ENCODE peak calls at places on chromosomes 16 and 17, in four cellular contexts. E is AG09319, M is T-helper 17 cell, C is mucosa of descending colon. K is an unnamed sample.

GRCh38 chr16:2835638-2836493 is 5.8 kb downstream of the ZG16B start:
- DNase-seq in E (peak; percentile 48), M (no peak), C (no peak), K (no peak)

GRCh38 chr17:64662774-64663367 is 764 bp upstream of the SMURF2 start:
- DNase-seq in E (no peak), M (no peak), C (no peak), K (no peak)

GRCh38 chr17:49061524-49061943 is 64.3 kb downstream of the IGF2BP1 start:
- DNase-seq in E (no peak), M (no peak), C (no peak), K (no peak)

GRCh38 chr17:59620518-59621259 is 994 bp downstream of the CLTC start:
- DNase-seq in E (no peak), M (peak; percentile 41), C (peak; percentile 63), K (peak; percentile 41)

GRCh38 chr16:5603836-5604235 is 506.2 kb upstream of the EEF2KMT start:
- DNase-seq in E (no peak), M (no peak), C (no peak), K (no peak)

GRCh38 chr17:1089915-1090314 is 89.9 kb downstream of the ABR start:
- DNase-seq in E (no peak), M (no peak), C (no peak), K (no peak)

GRCh38 chr17:9472094-9472493 is 103.5 kb downstream of the STX8 start:
- DNase-seq in E (no peak), M (no peak), C (no peak), K (no peak)

GRCh38 chr17:49401971-49402491 is 12.7 kb downstream of the PHB1 start:
- DNase-seq in E (no peak), M (no peak), C (no peak), K (no peak)

GRCh38 chr17:64006361-64007088 is 8.4 kb downstream of the PRR29 start:
- DNase-seq in E (no peak), M (no peak), C (no peak), K (peak; percentile 82)

GRCh38 chr17:81432873-81433451 is 37.7 kb downstream of the BAHCC1 start:
- DNase-seq in E (no peak), M (no peak), C (peak; percentile 70), K (no peak)

GRCh38 chr17:56499799-56500388 is 93.6 kb upstream of the NOG start:
- DNase-seq in E (no peak), M (no peak), C (no peak), K (no peak)